ENCODE peak calls at places on chromosomes 13 and 19, in five cellular contexts. N is A549, X is K562, P is HCT116, K is HepG2. H is an unnamed sample.

GRCh38 chr19:45824041-45824471 is 8.9 kb upstream of the RSPH6A start:
- DNase-seq in K (no peak), X (no peak), P (no peak), N (no peak), H (no peak)

GRCh38 chr19:41521860-41522555 is 54.0 kb upstream of the CEACAM21 start:
- DNase-seq in K (no peak), P (no peak), N (no peak), X (no peak), H (peak; percentile 31)

GRCh38 chr13:44052843-44053607 is 173.3 kb downstream of the LACC1 start:
- DNase-seq in X (no peak), P (no peak), K (no peak), N (no peak), H (no peak)

GRCh38 chr13:43303040-43303729 is 279.8 kb downstream of the DNAJC15 start:
- DNase-seq in N (peak; percentile 48), X (no peak), K (peak; percentile 12), P (no peak), H (peak; percentile 45)

GRCh38 chr13:113176292-113176691 is 17.8 kb downstream of the PROZ start:
- DNase-seq in X (no peak), P (no peak), K (no peak), N (no peak), H (no peak)

GRCh38 chr19:677601-678380 is 1.6 kb downstream of the FSTL3 start:
- DNase-seq in X (no peak), P (no peak), K (no peak), N (peak; percentile 43), H (no peak)

GRCh38 chr19:45863840-45864628 is at the start of gene FOXA3:
- DNase-seq in K (peak; percentile 64), X (peak; percentile 94), N (peak; percentile 71), P (no peak), H (peak; percentile 85)

GRCh38 chr19:6068711-6069110 is 41.6 kb downstream of the RFX2 start:
- DNase-seq in N (no peak), P (no peak), K (no peak), X (no peak), H (no peak)

GRCh38 chr13:51844862-51845573 is at the start of gene TMEM272:
- DNase-seq in X (peak; percentile 86), K (peak; percentile 43), P (peak; percentile 23), N (peak; percentile 39), H (peak; percentile 61)

GRCh38 chr13:113747291-113747833 is 11.7 kb upstream of the TMEM255B start:
- DNase-seq in P (no peak), K (no peak), N (no peak), X (no peak), H (no peak)

GRCh38 chr13:112824429-112824828 is 134.6 kb downstream of the ATP11A start:
- DNase-seq in P (no peak), K (no peak), N (no peak), X (no peak), H (no peak)

GRCh38 chr19:19568802-19569756 is 31.0 kb downstream of the CILP2 start:
- DNase-seq in X (no peak), N (no peak), P (no peak), K (no peak), H (no peak)

GRCh38 chr19:13908674-13909073 is 2.7 kb downstream of the CC2D1A start:
- DNase-seq in X (no peak), N (no peak), P (no peak), K (no peak), H (no peak)
- H3K4me3 ChIP-seq in X (no peak overlapping the region), N (no peak overlapping the region), P (no peak overlapping the region), K (no peak overlapping the region), H (no peak overlapping the region)

GRCh38 chr13:94799330-94799729 is 87.0 kb upstream of the SOX21 start:
- DNase-seq in P (no peak), N (no peak), K (no peak), X (no peak), H (no peak)

GRCh38 chr13:94795292-94795691 is 82.9 kb upstream of the SOX21 start:
- DNase-seq in P (no peak), X (no peak), K (no peak), N (no peak), H (no peak)

GRCh38 chr13:94798738-94799137 is 86.4 kb upstream of the SOX21 start:
- DNase-seq in P (no peak), N (no peak), X (no peak), K (no peak), H (no peak)

GRCh38 chr13:94800423-94800822 is 88.1 kb upstream of the SOX21 start:
- DNase-seq in K (no peak), X (no peak), N (no peak), P (no peak), H (no peak)
- TF ChIP-seq CTCF in K (no peak), X (no peak), N (no peak), P (no peak), H (no peak)

DNA sequence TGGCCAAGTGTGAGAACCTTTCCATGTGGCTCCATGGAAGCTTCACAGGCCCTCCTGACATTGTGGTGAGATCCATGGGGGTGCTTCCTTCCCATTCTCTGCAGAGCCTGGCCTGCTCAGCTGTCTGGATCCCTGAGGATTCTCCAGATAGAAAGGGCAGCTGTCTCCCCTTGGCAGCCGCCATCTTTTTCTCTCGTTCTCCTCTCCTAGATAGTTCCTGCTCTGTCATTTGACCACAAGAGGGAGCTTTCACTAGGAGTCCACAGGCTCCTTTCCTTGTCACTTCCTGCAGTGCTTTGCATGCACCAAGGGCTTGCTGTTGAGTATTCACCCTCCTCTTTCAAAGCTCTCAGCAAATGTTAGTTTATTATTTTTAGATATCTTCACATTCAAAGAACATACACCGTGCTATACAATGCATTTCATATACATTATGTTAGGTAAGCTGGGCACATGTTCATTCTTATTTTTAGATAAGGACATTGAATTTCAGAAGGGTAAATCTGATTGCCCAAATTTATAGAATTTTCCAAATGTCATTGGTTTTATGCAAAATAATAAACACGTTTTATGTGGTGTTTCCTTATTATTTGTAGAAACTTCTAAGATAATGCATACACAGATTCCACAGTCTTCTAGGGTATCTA is 133.2 kb downstream of the FRY start:
- DNase-seq in P (peak; percentile 75), K (peak; percentile 69), X (peak; percentile 54), N (peak; percentile 76), H (peak; percentile 80)
- TF ChIP-seq MAX in P (no peak), K (no peak), X (no peak), N (no peak), H (no peak)

GRCh38 chr19:4811328-4812131 is 20.0 kb downstream of the TICAM1 start:
- DNase-seq in K (peak; percentile 63), X (peak; percentile 72), P (peak; percentile 58), N (peak; percentile 75), H (peak; percentile 70)

GRCh38 chr19:4817467-4818277 is 13.8 kb downstream of the TICAM1 start:
- DNase-seq in K (no peak), N (no peak), X (no peak), P (no peak), H (no peak)

GRCh38 chr19:4816388-4817165 is 14.9 kb downstream of the TICAM1 start:
- DNase-seq in P (no peak), K (no peak), N (no peak), X (no peak), H (no peak)

GRCh38 chr19:4814625-4815425 is 16.7 kb downstream of the TICAM1 start:
- DNase-seq in P (no peak), X (no peak), N (peak; percentile 51), K (no peak), H (no peak)

DNA sequence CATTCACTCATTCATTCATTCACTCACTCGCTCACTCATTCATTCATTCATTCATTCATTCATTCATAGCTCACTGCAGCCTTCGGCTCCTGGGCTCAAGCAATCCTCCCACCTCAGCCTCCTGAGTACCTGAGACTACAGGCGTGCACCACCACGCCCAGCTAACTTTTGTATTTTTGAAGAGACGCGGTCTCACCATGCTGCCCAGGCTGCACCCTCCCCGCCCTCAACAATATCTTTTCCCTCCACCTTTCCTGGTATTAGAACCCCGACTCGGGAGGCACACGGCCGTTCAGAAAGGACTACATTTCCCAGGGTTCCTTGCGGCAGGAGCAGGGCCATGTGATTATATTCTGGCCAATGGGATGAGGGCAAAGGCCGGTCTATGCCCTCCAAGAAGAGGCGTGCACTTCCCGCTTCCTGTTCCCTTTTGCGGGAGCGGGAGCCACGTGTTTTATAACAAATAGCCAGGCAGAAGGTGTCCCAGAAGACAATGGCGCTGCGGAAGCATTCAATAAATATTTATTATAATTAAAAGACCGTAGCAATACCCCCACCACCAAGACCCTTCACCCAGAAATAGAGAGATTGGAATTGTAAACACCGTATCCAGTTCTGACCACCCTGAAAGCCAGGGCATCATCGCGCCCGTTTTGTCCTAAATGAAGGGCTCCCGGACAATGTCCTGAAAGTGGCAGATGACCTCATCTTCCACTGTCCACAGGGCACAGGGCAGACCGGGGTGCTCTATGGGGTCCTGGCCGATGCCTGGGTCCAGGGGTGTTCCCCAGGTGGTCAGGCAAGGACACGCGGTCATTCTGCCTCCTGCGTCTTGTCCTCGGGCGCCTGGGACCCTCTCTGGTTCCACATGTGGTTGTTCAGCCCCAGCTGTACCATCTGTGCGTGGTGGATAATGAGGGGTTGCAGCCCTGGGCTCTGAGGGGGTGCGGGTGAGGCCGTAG is 15.8 kb downstream of the TICAM1 start:
- DNase-seq in N (peak; percentile 93), P (peak; percentile 91), K (peak; percentile 93), X (peak; percentile 99), H (peak; percentile 92)
- H3K4me3 ChIP-seq in N (no peak overlapping the region), P (no peak overlapping the region), K (no peak overlapping the region), X (peak overlapping the region; percentile 27), H (no peak overlapping the region)

DNA sequence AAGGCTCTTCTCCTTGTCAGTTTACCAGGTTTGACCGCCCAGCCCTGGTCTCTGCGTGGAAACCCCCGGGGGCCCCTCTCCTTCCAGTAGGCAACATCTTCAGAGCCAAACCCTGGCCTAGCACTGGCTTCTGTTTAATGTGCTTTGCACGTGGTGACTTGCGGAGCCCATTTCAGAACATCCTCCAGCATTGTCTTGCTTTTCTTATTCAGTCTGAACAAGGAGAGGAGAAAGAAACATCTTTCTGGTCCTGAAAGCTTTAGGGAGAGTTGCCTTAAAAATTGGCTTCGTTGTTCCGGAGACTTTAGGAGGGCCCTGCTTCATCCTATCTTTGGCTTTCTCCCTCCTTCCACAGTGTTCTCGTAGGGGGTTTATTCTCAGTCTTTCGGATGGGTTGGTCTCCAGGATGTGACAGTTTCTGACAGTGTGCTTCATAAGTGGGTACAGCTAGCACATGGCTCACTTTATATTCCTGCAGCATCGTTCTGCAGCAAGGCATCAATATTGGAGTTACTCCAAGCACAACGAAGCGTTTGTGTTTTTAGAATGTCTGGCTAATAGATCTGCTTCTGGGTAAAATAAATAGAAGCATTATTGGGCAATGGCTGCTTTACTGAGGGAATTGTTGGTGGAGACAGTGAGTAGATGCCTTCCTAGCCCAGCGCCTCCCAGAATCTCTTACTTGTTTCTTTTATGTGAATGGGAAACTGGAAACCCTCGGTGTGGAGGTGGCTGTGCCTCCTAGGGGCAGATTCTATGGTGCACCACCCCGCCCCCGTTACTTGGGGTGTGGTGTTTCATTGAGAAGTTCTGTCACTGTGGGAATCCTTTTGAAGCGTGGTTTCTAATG is 1.8 kb downstream of the FARP1 start:
- DNase-seq in P (peak; percentile 8), X (no peak), N (peak; percentile 19), K (peak; percentile 86), H (no peak)
- TF ChIP-seq CTCF in P (no peak), X (no peak), N (no peak), K (peak; percentile 36), H (no peak)

GRCh38 chr19:10420444-10421239 is at the start of gene PDE4A:
- DNase-seq in P (no peak), K (no peak), X (peak; percentile 68), N (peak; percentile 68), H (peak; percentile 93)
- TF ChIP-seq MAX in P (peak; percentile 55), K (no peak), X (peak; percentile 78), N (peak; percentile 39), H (no peak)

GRCh38 chr19:3135961-3136683 is at the start of gene GNA15:
- DNase-seq in X (no peak), N (no peak), P (no peak), K (no peak), H (peak; percentile 78)
- H3K4me3 ChIP-seq in X (no peak within 1 kb of the TSS), N (no peak within 1 kb of the TSS), P (no peak within 1 kb of the TSS), K (no peak within 1 kb of the TSS), H (peak within 1 kb of the TSS; percentile 80)

H was measured in NB4.